ENCODE peak calls at places on chromosome 15, in seven cellular contexts. One of them, this sample, is unnamed.

GRCh38 chr15:39553947-39554731 is 26.7 kb upstream of the THBS1 start:
- DNase-seq in Calu3: no peak
- DNase-seq in NCI-H1417: peak
- DNase-seq in skeletal muscle cell: no peak
- DNase-seq in stimulated activated CD4-positive, alpha-beta T cell treated with anti-CD3 and anti-CD28 coated beads, Interleukin-2, amount 100 ng/mL, for 48 hours: no peak
- DNase-seq in activated gamma-delta T cell treated with Interleukin-2 at 50 U/mL for 16 hours: no peak
- DNase-seq in mucosa of gallbladder: peak
- DNase-seq in this sample: no peak

GRCh38 chr15:101276501-101277037 is 716 bp downstream of the SELENOS start:
- DNase-seq in mucosa of gallbladder: no peak
- DNase-seq in Calu3: peak
- DNase-seq in activated gamma-delta T cell treated with Interleukin-2 at 50 U/mL for 16 hours: no peak
- DNase-seq in stimulated activated CD4-positive, alpha-beta T cell treated with anti-CD3 and anti-CD28 coated beads, Interleukin-2, amount 100 ng/mL, for 48 hours: no peak
- DNase-seq in NCI-H1417: no peak
- DNase-seq in skeletal muscle cell: no peak
- DNase-seq in this sample: no peak

GRCh38 chr15:100111103-100112060 is 230.4 kb downstream of the ADAMTS17 start:
- DNase-seq in stimulated activated CD4-positive, alpha-beta T cell treated with anti-CD3 and anti-CD28 coated beads, Interleukin-2, amount 100 ng/mL, for 48 hours: peak
- DNase-seq in mucosa of gallbladder: peak
- DNase-seq in Calu3: peak
- DNase-seq in skeletal muscle cell: peak
- DNase-seq in activated gamma-delta T cell treated with Interleukin-2 at 50 U/mL for 16 hours: no peak
- DNase-seq in NCI-H1417: no peak
- DNase-seq in this sample: peak

GRCh38 chr15:96125681-96126080 is 204.8 kb upstream of the NR2F2 start:
- DNase-seq in skeletal muscle cell: peak
- DNase-seq in mucosa of gallbladder: no peak
- DNase-seq in stimulated activated CD4-positive, alpha-beta T cell treated with anti-CD3 and anti-CD28 coated beads, Interleukin-2, amount 100 ng/mL, for 48 hours: no peak
- DNase-seq in Calu3: no peak
- DNase-seq in NCI-H1417: no peak
- DNase-seq in activated gamma-delta T cell treated with Interleukin-2 at 50 U/mL for 16 hours: no peak
- DNase-seq in this sample: no peak

GRCh38 chr15:70376031-70376928 is 278.6 kb upstream of the TLE3 start:
- DNase-seq in NCI-H1417: peak
- DNase-seq in activated gamma-delta T cell treated with Interleukin-2 at 50 U/mL for 16 hours: no peak
- DNase-seq in skeletal muscle cell: no peak
- DNase-seq in stimulated activated CD4-positive, alpha-beta T cell treated with anti-CD3 and anti-CD28 coated beads, Interleukin-2, amount 100 ng/mL, for 48 hours: no peak
- DNase-seq in mucosa of gallbladder: no peak
- DNase-seq in Calu3: no peak
- DNase-seq in this sample: no peak

GRCh38 chr15:88648357-88649214 is 9.8 kb downstream of the ISG20 start:
- DNase-seq in Calu3: peak
- DNase-seq in mucosa of gallbladder: peak
- DNase-seq in activated gamma-delta T cell treated with Interleukin-2 at 50 U/mL for 16 hours: no peak
- DNase-seq in stimulated activated CD4-positive, alpha-beta T cell treated with anti-CD3 and anti-CD28 coated beads, Interleukin-2, amount 100 ng/mL, for 48 hours: no peak
- DNase-seq in NCI-H1417: no peak
- DNase-seq in skeletal muscle cell: no peak
- DNase-seq in this sample: peak

GRCh38 chr15:51621917-51622268 is 678 bp downstream of the DMXL2 start:
- DNase-seq in skeletal muscle cell: peak
- DNase-seq in activated gamma-delta T cell treated with Interleukin-2 at 50 U/mL for 16 hours: peak
- DNase-seq in stimulated activated CD4-positive, alpha-beta T cell treated with anti-CD3 and anti-CD28 coated beads, Interleukin-2, amount 100 ng/mL, for 48 hours: peak
- DNase-seq in mucosa of gallbladder: peak
- DNase-seq in Calu3: peak
- DNase-seq in NCI-H1417: peak
- DNase-seq in this sample: peak

GRCh38 chr15:40929730-40930429 is 740 bp downstream of the DLL4 start:
- DNase-seq in mucosa of gallbladder: no peak
- DNase-seq in NCI-H1417: no peak
- DNase-seq in skeletal muscle cell: no peak
- DNase-seq in stimulated activated CD4-positive, alpha-beta T cell treated with anti-CD3 and anti-CD28 coated beads, Interleukin-2, amount 100 ng/mL, for 48 hours: no peak
- DNase-seq in Calu3: no peak
- DNase-seq in activated gamma-delta T cell treated with Interleukin-2 at 50 U/mL for 16 hours: no peak
- DNase-seq in this sample: no peak

GRCh38 chr15:68580026-68580882 is 1.5 kb downstream of the CORO2B start:
- DNase-seq in stimulated activated CD4-positive, alpha-beta T cell treated with anti-CD3 and anti-CD28 coated beads, Interleukin-2, amount 100 ng/mL, for 48 hours: no peak
- DNase-seq in NCI-H1417: no peak
- DNase-seq in skeletal muscle cell: no peak
- DNase-seq in Calu3: no peak
- DNase-seq in mucosa of gallbladder: no peak
- DNase-seq in activated gamma-delta T cell treated with Interleukin-2 at 50 U/mL for 16 hours: no peak
- DNase-seq in this sample: no peak

GRCh38 chr15:86915811-86916331 is 836.2 kb downstream of the AGBL1 start:
- DNase-seq in stimulated activated CD4-positive, alpha-beta T cell treated with anti-CD3 and anti-CD28 coated beads, Interleukin-2, amount 100 ng/mL, for 48 hours: no peak
- DNase-seq in mucosa of gallbladder: no peak
- DNase-seq in Calu3: peak
- DNase-seq in NCI-H1417: peak
- DNase-seq in skeletal muscle cell: peak
- DNase-seq in activated gamma-delta T cell treated with Interleukin-2 at 50 U/mL for 16 hours: no peak
- DNase-seq in this sample: peak

GRCh38 chr15:58003810-58004209 is 61.7 kb downstream of the ALDH1A2 start:
- DNase-seq in stimulated activated CD4-positive, alpha-beta T cell treated with anti-CD3 and anti-CD28 coated beads, Interleukin-2, amount 100 ng/mL, for 48 hours: no peak
- DNase-seq in Calu3: no peak
- DNase-seq in mucosa of gallbladder: no peak
- DNase-seq in activated gamma-delta T cell treated with Interleukin-2 at 50 U/mL for 16 hours: no peak
- DNase-seq in NCI-H1417: no peak
- DNase-seq in skeletal muscle cell: no peak
- DNase-seq in this sample: no peak

GRCh38 chr15:49865925-49866757 is 245.3 kb downstream of the DTWD1 start:
- DNase-seq in mucosa of gallbladder: no peak
- DNase-seq in activated gamma-delta T cell treated with Interleukin-2 at 50 U/mL for 16 hours: no peak
- DNase-seq in NCI-H1417: no peak
- DNase-seq in Calu3: peak
- DNase-seq in skeletal muscle cell: no peak
- DNase-seq in stimulated activated CD4-positive, alpha-beta T cell treated with anti-CD3 and anti-CD28 coated beads, Interleukin-2, amount 100 ng/mL, for 48 hours: no peak
- DNase-seq in this sample: no peak

GRCh38 chr15:52493968-52494367 is 34.7 kb downstream of the MYO5A start:
- DNase-seq in stimulated activated CD4-positive, alpha-beta T cell treated with anti-CD3 and anti-CD28 coated beads, Interleukin-2, amount 100 ng/mL, for 48 hours: no peak
- DNase-seq in activated gamma-delta T cell treated with Interleukin-2 at 50 U/mL for 16 hours: no peak
- DNase-seq in NCI-H1417: no peak
- DNase-seq in mucosa of gallbladder: no peak
- DNase-seq in skeletal muscle cell: no peak
- DNase-seq in Calu3: no peak
- DNase-seq in this sample: no peak

GRCh38 chr15:63318344-63318743 is 40.9 kb downstream of the APH1B start:
- DNase-seq in NCI-H1417: no peak
- DNase-seq in activated gamma-delta T cell treated with Interleukin-2 at 50 U/mL for 16 hours: no peak
- DNase-seq in Calu3: no peak
- DNase-seq in skeletal muscle cell: no peak
- DNase-seq in mucosa of gallbladder: no peak
- DNase-seq in stimulated activated CD4-positive, alpha-beta T cell treated with anti-CD3 and anti-CD28 coated beads, Interleukin-2, amount 100 ng/mL, for 48 hours: no peak
- DNase-seq in this sample: no peak

GRCh38 chr15:96626936-96627577 is 296.6 kb downstream of the NR2F2 start:
- DNase-seq in mucosa of gallbladder: no peak
- DNase-seq in skeletal muscle cell: no peak
- DNase-seq in activated gamma-delta T cell treated with Interleukin-2 at 50 U/mL for 16 hours: no peak
- DNase-seq in Calu3: no peak
- DNase-seq in stimulated activated CD4-positive, alpha-beta T cell treated with anti-CD3 and anti-CD28 coated beads, Interleukin-2, amount 100 ng/mL, for 48 hours: no peak
- DNase-seq in NCI-H1417: no peak
- DNase-seq in this sample: no peak

GRCh38 chr15:101308604-101309435 is 13.8 kb upstream of the SNRPA1 start:
- DNase-seq in Calu3: no peak
- DNase-seq in mucosa of gallbladder: no peak
- DNase-seq in NCI-H1417: peak
- DNase-seq in stimulated activated CD4-positive, alpha-beta T cell treated with anti-CD3 and anti-CD28 coated beads, Interleukin-2, amount 100 ng/mL, for 48 hours: no peak
- DNase-seq in activated gamma-delta T cell treated with Interleukin-2 at 50 U/mL for 16 hours: no peak
- DNase-seq in skeletal muscle cell: no peak
- DNase-seq in this sample: no peak

GRCh38 chr15:65290228-65290627 is 3.5 kb upstream of the PARP16 start:
- DNase-seq in activated gamma-delta T cell treated with Interleukin-2 at 50 U/mL for 16 hours: no peak
- DNase-seq in skeletal muscle cell: no peak
- DNase-seq in Calu3: no peak
- DNase-seq in mucosa of gallbladder: no peak
- DNase-seq in stimulated activated CD4-positive, alpha-beta T cell treated with anti-CD3 and anti-CD28 coated beads, Interleukin-2, amount 100 ng/mL, for 48 hours: no peak
- DNase-seq in NCI-H1417: no peak
- DNase-seq in this sample: no peak

GRCh38 chr15:101456079-101456791 is 33.3 kb downstream of the PCSK6 start:
- DNase-seq in mucosa of gallbladder: no peak
- DNase-seq in skeletal muscle cell: no peak
- DNase-seq in activated gamma-delta T cell treated with Interleukin-2 at 50 U/mL for 16 hours: no peak
- DNase-seq in stimulated activated CD4-positive, alpha-beta T cell treated with anti-CD3 and anti-CD28 coated beads, Interleukin-2, amount 100 ng/mL, for 48 hours: no peak
- DNase-seq in NCI-H1417: no peak
- DNase-seq in Calu3: no peak
- DNase-seq in this sample: no peak

GRCh38 chr15:65226221-65226620 is 14.9 kb upstream of the CILP start:
- DNase-seq in activated gamma-delta T cell treated with Interleukin-2 at 50 U/mL for 16 hours: no peak
- DNase-seq in stimulated activated CD4-positive, alpha-beta T cell treated with anti-CD3 and anti-CD28 coated beads, Interleukin-2, amount 100 ng/mL, for 48 hours: no peak
- DNase-seq in NCI-H1417: no peak
- DNase-seq in Calu3: no peak
- DNase-seq in mucosa of gallbladder: no peak
- DNase-seq in skeletal muscle cell: no peak
- DNase-seq in this sample: no peak

GRCh38 chr15:101047301-101047781 is 128.2 kb downstream of the LRRK1 start:
- DNase-seq in NCI-H1417: no peak
- DNase-seq in mucosa of gallbladder: peak
- DNase-seq in stimulated activated CD4-positive, alpha-beta T cell treated with anti-CD3 and anti-CD28 coated beads, Interleukin-2, amount 100 ng/mL, for 48 hours: no peak
- DNase-seq in Calu3: no peak
- DNase-seq in activated gamma-delta T cell treated with Interleukin-2 at 50 U/mL for 16 hours: no peak
- DNase-seq in skeletal muscle cell: no peak
- DNase-seq in this sample: no peak

GRCh38 chr15:65920825-65921309 is 51.6 kb downstream of the RAB11A start:
- DNase-seq in activated gamma-delta T cell treated with Interleukin-2 at 50 U/mL for 16 hours: no peak
- DNase-seq in mucosa of gallbladder: no peak
- DNase-seq in NCI-H1417: no peak
- DNase-seq in skeletal muscle cell: no peak
- DNase-seq in Calu3: no peak
- DNase-seq in stimulated activated CD4-positive, alpha-beta T cell treated with anti-CD3 and anti-CD28 coated beads, Interleukin-2, amount 100 ng/mL, for 48 hours: no peak
- DNase-seq in this sample: no peak

GRCh38 chr15:37138586-37138985 is 38.2 kb upstream of the MEIS2 start:
- DNase-seq in skeletal muscle cell: no peak
- DNase-seq in NCI-H1417: peak
- DNase-seq in Calu3: no peak
- DNase-seq in stimulated activated CD4-positive, alpha-beta T cell treated with anti-CD3 and anti-CD28 coated beads, Interleukin-2, amount 100 ng/mL, for 48 hours: no peak
- DNase-seq in mucosa of gallbladder: no peak
- DNase-seq in activated gamma-delta T cell treated with Interleukin-2 at 50 U/mL for 16 hours: no peak
- DNase-seq in this sample: no peak

GRCh38 chr15:89167267-89168176 is 53.9 kb downstream of the RLBP1 start:
- DNase-seq in NCI-H1417: no peak
- DNase-seq in skeletal muscle cell: peak
- DNase-seq in activated gamma-delta T cell treated with Interleukin-2 at 50 U/mL for 16 hours: no peak
- DNase-seq in mucosa of gallbladder: peak
- DNase-seq in Calu3: peak
- DNase-seq in stimulated activated CD4-positive, alpha-beta T cell treated with anti-CD3 and anti-CD28 coated beads, Interleukin-2, amount 100 ng/mL, for 48 hours: peak
- DNase-seq in this sample: peak

GRCh38 chr15:98954411-98954810 is 53.2 kb downstream of the PGPEP1L start:
- DNase-seq in mucosa of gallbladder: peak
- DNase-seq in stimulated activated CD4-positive, alpha-beta T cell treated with anti-CD3 and anti-CD28 coated beads, Interleukin-2, amount 100 ng/mL, for 48 hours: no peak
- DNase-seq in Calu3: no peak
- DNase-seq in skeletal muscle cell: peak
- DNase-seq in activated gamma-delta T cell treated with Interleukin-2 at 50 U/mL for 16 hours: no peak
- DNase-seq in NCI-H1417: no peak
- DNase-seq in this sample: no peak

GRCh38 chr15:74773329-74773728 is 8.6 kb upstream of the CSK start:
- DNase-seq in mucosa of gallbladder: no peak
- DNase-seq in NCI-H1417: no peak
- DNase-seq in skeletal muscle cell: no peak
- DNase-seq in stimulated activated CD4-positive, alpha-beta T cell treated with anti-CD3 and anti-CD28 coated beads, Interleukin-2, amount 100 ng/mL, for 48 hours: no peak
- DNase-seq in Calu3: no peak
- DNase-seq in activated gamma-delta T cell treated with Interleukin-2 at 50 U/mL for 16 hours: no peak
- DNase-seq in this sample: no peak

GRCh38 chr15:63466378-63467192 is 37.8 kb upstream of the USP3 start:
- DNase-seq in stimulated activated CD4-positive, alpha-beta T cell treated with anti-CD3 and anti-CD28 coated beads, Interleukin-2, amount 100 ng/mL, for 48 hours: no peak
- DNase-seq in skeletal muscle cell: no peak
- DNase-seq in mucosa of gallbladder: peak
- DNase-seq in Calu3: peak
- DNase-seq in activated gamma-delta T cell treated with Interleukin-2 at 50 U/mL for 16 hours: peak
- DNase-seq in NCI-H1417: peak
- DNase-seq in this sample: peak

GRCh38 chr15:62453979-62454378 is 288.9 kb upstream of the C2CD4B start:
- DNase-seq in stimulated activated CD4-positive, alpha-beta T cell treated with anti-CD3 and anti-CD28 coated beads, Interleukin-2, amount 100 ng/mL, for 48 hours: no peak
- DNase-seq in NCI-H1417: no peak
- DNase-seq in mucosa of gallbladder: no peak
- DNase-seq in skeletal muscle cell: no peak
- DNase-seq in activated gamma-delta T cell treated with Interleukin-2 at 50 U/mL for 16 hours: no peak
- DNase-seq in Calu3: no peak
- DNase-seq in this sample: no peak

GRCh38 chr15:59473226-59473625 is 35.2 kb downstream of the FAM81A start:
- DNase-seq in Calu3: no peak
- DNase-seq in mucosa of gallbladder: no peak
- DNase-seq in NCI-H1417: no peak
- DNase-seq in activated gamma-delta T cell treated with Interleukin-2 at 50 U/mL for 16 hours: no peak
- DNase-seq in stimulated activated CD4-positive, alpha-beta T cell treated with anti-CD3 and anti-CD28 coated beads, Interleukin-2, amount 100 ng/mL, for 48 hours: no peak
- DNase-seq in skeletal muscle cell: no peak
- DNase-seq in this sample: no peak

GRCh38 chr15:63086271-63086670 is 35.4 kb upstream of the LACTB start:
- DNase-seq in NCI-H1417: no peak
- DNase-seq in activated gamma-delta T cell treated with Interleukin-2 at 50 U/mL for 16 hours: no peak
- DNase-seq in Calu3: no peak
- DNase-seq in mucosa of gallbladder: no peak
- DNase-seq in stimulated activated CD4-positive, alpha-beta T cell treated with anti-CD3 and anti-CD28 coated beads, Interleukin-2, amount 100 ng/mL, for 48 hours: no peak
- DNase-seq in skeletal muscle cell: no peak
- DNase-seq in this sample: no peak

GRCh38 chr15:42940527-42940926 is 19.9 kb upstream of the TTBK2 start:
- DNase-seq in stimulated activated CD4-positive, alpha-beta T cell treated with anti-CD3 and anti-CD28 coated beads, Interleukin-2, amount 100 ng/mL, for 48 hours: no peak
- DNase-seq in skeletal muscle cell: no peak
- DNase-seq in mucosa of gallbladder: no peak
- DNase-seq in activated gamma-delta T cell treated with Interleukin-2 at 50 U/mL for 16 hours: no peak
- DNase-seq in Calu3: no peak
- DNase-seq in NCI-H1417: no peak
- DNase-seq in this sample: no peak

GRCh38 chr15:51853987-51854386 is 24.5 kb downstream of the TMOD3 start:
- DNase-seq in skeletal muscle cell: no peak
- DNase-seq in mucosa of gallbladder: no peak
- DNase-seq in activated gamma-delta T cell treated with Interleukin-2 at 50 U/mL for 16 hours: no peak
- DNase-seq in stimulated activated CD4-positive, alpha-beta T cell treated with anti-CD3 and anti-CD28 coated beads, Interleukin-2, amount 100 ng/mL, for 48 hours: no peak
- DNase-seq in Calu3: no peak
- DNase-seq in NCI-H1417: no peak
- DNase-seq in this sample: no peak

GRCh38 chr15:100537326-100537725 is 8.6 kb upstream of the CERS3 start:
- DNase-seq in stimulated activated CD4-positive, alpha-beta T cell treated with anti-CD3 and anti-CD28 coated beads, Interleukin-2, amount 100 ng/mL, for 48 hours: no peak
- DNase-seq in mucosa of gallbladder: no peak
- DNase-seq in NCI-H1417: no peak
- DNase-seq in activated gamma-delta T cell treated with Interleukin-2 at 50 U/mL for 16 hours: no peak
- DNase-seq in Calu3: no peak
- DNase-seq in skeletal muscle cell: no peak
- DNase-seq in this sample: no peak

GRCh38 chr15:89912145-89912673 is 543 bp downstream of the ARPIN start:
- DNase-seq in activated gamma-delta T cell treated with Interleukin-2 at 50 U/mL for 16 hours: no peak
- DNase-seq in skeletal muscle cell: no peak
- DNase-seq in stimulated activated CD4-positive, alpha-beta T cell treated with anti-CD3 and anti-CD28 coated beads, Interleukin-2, amount 100 ng/mL, for 48 hours: no peak
- DNase-seq in Calu3: peak
- DNase-seq in NCI-H1417: no peak
- DNase-seq in mucosa of gallbladder: no peak
- DNase-seq in this sample: no peak

GRCh38 chr15:59691194-59691805 is 2.2 kb upstream of the BNIP2 start:
- DNase-seq in stimulated activated CD4-positive, alpha-beta T cell treated with anti-CD3 and anti-CD28 coated beads, Interleukin-2, amount 100 ng/mL, for 48 hours: peak
- DNase-seq in Calu3: peak
- DNase-seq in activated gamma-delta T cell treated with Interleukin-2 at 50 U/mL for 16 hours: peak
- DNase-seq in NCI-H1417: peak
- DNase-seq in mucosa of gallbladder: peak
- DNase-seq in skeletal muscle cell: no peak
- DNase-seq in this sample: peak

GRCh38 chr15:87878161-87878560 is 378.4 kb downstream of the NTRK3 start:
- DNase-seq in stimulated activated CD4-positive, alpha-beta T cell treated with anti-CD3 and anti-CD28 coated beads, Interleukin-2, amount 100 ng/mL, for 48 hours: no peak
- DNase-seq in mucosa of gallbladder: no peak
- DNase-seq in activated gamma-delta T cell treated with Interleukin-2 at 50 U/mL for 16 hours: no peak
- DNase-seq in NCI-H1417: no peak
- DNase-seq in Calu3: no peak
- DNase-seq in skeletal muscle cell: no peak
- DNase-seq in this sample: no peak

GRCh38 chr15:63968700-63969099 is 77.6 kb downstream of the DAPK2 start:
- DNase-seq in activated gamma-delta T cell treated with Interleukin-2 at 50 U/mL for 16 hours: no peak
- DNase-seq in NCI-H1417: no peak
- DNase-seq in mucosa of gallbladder: no peak
- DNase-seq in skeletal muscle cell: no peak
- DNase-seq in Calu3: no peak
- DNase-seq in stimulated activated CD4-positive, alpha-beta T cell treated with anti-CD3 and anti-CD28 coated beads, Interleukin-2, amount 100 ng/mL, for 48 hours: no peak
- DNase-seq in this sample: no peak

GRCh38 chr15:85595804-85596536 is 198.8 kb downstream of the KLHL25 start:
- DNase-seq in NCI-H1417: no peak
- DNase-seq in activated gamma-delta T cell treated with Interleukin-2 at 50 U/mL for 16 hours: no peak
- DNase-seq in mucosa of gallbladder: no peak
- DNase-seq in stimulated activated CD4-positive, alpha-beta T cell treated with anti-CD3 and anti-CD28 coated beads, Interleukin-2, amount 100 ng/mL, for 48 hours: no peak
- DNase-seq in Calu3: no peak
- DNase-seq in skeletal muscle cell: no peak
- DNase-seq in this sample: no peak

GRCh38 chr15:25847066-25847465 is 16.1 kb downstream of the ATP10A start:
- DNase-seq in activated gamma-delta T cell treated with Interleukin-2 at 50 U/mL for 16 hours: no peak
- DNase-seq in mucosa of gallbladder: no peak
- DNase-seq in stimulated activated CD4-positive, alpha-beta T cell treated with anti-CD3 and anti-CD28 coated beads, Interleukin-2, amount 100 ng/mL, for 48 hours: no peak
- DNase-seq in Calu3: no peak
- DNase-seq in skeletal muscle cell: no peak
- DNase-seq in NCI-H1417: no peak
- DNase-seq in this sample: no peak